ENCODE peak calls at places on chromosomes 7 and 10, in four cellular contexts. K, E, H and G are unnamed samples.

GRCh38 chr7:19677201-19677600 is 31.6 kb downstream of the POLR1F start:
- DNase-seq in K (no peak), E (no peak), H (no peak), G (no peak)

GRCh38 chr7:82036146-82036886 is 266.5 kb upstream of the HGF start:
- DNase-seq in K (no peak), E (no peak), H (no peak), G (no peak)

GRCh38 chr7:124276005-124276606 is 243.2 kb upstream of the TMEM229A start:
- DNase-seq in K (no peak), E (no peak), H (no peak), G (no peak)

GRCh38 chr10:84140036-84140379 is 699 bp downstream of the GHITM start:
- DNase-seq in K (peak; percentile 68), E (no peak), H (no peak), G (no peak)

GRCh38 chr10:3418041-3418760 is 245.6 kb upstream of the PITRM1 start:
- DNase-seq in K (no peak), E (no peak), H (no peak), G (no peak)

GRCh38 chr10:14396441-14397048 is 65.8 kb upstream of the FRMD4A start:
- DNase-seq in K (no peak), E (no peak), H (no peak), G (no peak)

GRCh38 chr7:44738031-44738730 is 10.5 kb upstream of the ZMIZ2 start:
- DNase-seq in K (no peak), E (no peak), H (no peak), G (no peak)

GRCh38 chr7:122303522-122303970 is 1.0 kb downstream of the FEZF1 start:
- DNase-seq in K (no peak), E (no peak), H (no peak), G (no peak)

GRCh38 chr10:26367771-26368170 is 70.4 kb upstream of the APBB1IP start:
- DNase-seq in K (no peak), E (no peak), H (no peak), G (no peak)

GRCh38 chr7:8060241-8060640 is 91.6 kb downstream of the GLCCI1 start:
- DNase-seq in K (no peak), E (no peak), H (no peak), G (no peak)

GRCh38 chr7:92044940-92045339 is 89.3 kb downstream of the CYP51A1 start:
- DNase-seq in K (no peak), E (no peak), H (no peak), G (no peak)

GRCh38 chr10:60032723-60033122 is 126.4 kb upstream of the CCDC6 start:
- DNase-seq in K (peak; percentile 81), E (no peak), H (no peak), G (no peak)

GRCh38 chr10:44571701-44572100 is 186.8 kb upstream of the CXCL12 start:
- DNase-seq in K (no peak), E (no peak), H (no peak), G (no peak)

GRCh38 chr7:110317699-110318265 is 773.1 kb upstream of the LRRN3 start:
- DNase-seq in K (no peak), E (no peak), H (no peak), G (no peak)

DNA sequence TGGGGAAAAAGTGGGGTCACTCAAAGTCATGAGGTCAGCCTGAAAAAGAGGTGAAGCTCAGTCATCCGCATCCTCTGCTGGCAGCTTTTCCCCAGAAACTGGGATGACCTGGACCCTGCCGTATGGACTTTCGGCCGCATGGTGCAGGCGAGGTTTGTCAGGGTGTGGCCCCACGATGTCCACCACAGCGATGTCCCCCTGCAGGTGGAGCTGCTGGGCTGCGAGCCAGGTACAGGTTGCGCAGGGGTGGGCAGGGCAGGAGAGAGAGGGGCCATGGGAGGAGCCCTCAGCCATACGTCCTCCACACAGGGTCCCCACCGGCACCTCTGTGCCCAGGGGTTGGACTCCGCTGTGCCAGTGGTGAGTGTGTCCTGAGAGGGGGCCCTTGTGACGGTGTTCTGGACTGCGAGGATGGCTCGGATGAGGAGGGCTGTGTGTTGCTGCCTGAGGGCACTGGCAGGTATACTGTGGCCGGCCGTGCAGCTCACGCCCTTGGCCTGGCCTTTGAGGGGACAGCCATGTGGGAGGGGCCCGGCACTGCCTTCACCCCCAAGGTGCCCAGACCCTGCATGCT is 23.0 kb upstream of the ZNF467 start:
- DNase-seq in K (no peak), E (no peak), H (no peak), G (no peak)
- TF ChIP-seq CTCF in K (no peak), E (no peak), H (no peak), G (no peak)

GRCh38 chr7:4683043-4683883 is 1.2 kb downstream of the FOXK1 start:
- DNase-seq in K (peak; percentile 44), E (no peak), H (peak; percentile 9), G (no peak)

GRCh38 chr7:4681922-4682620 is at the start of gene FOXK1:
- DNase-seq in K (peak; percentile 60), E (peak; percentile 57), H (peak; percentile 75), G (peak; percentile 87)

GRCh38 chr7:4682621-4683042 is 537 bp downstream of the FOXK1 start:
- DNase-seq in K (peak; percentile 56), E (peak; percentile 50), H (peak; percentile 14), G (no peak)

GRCh38 chr7:4684826-4685225 is 2.7 kb downstream of the FOXK1 start:
- DNase-seq in K (no peak), E (no peak), H (no peak), G (no peak)

DNA sequence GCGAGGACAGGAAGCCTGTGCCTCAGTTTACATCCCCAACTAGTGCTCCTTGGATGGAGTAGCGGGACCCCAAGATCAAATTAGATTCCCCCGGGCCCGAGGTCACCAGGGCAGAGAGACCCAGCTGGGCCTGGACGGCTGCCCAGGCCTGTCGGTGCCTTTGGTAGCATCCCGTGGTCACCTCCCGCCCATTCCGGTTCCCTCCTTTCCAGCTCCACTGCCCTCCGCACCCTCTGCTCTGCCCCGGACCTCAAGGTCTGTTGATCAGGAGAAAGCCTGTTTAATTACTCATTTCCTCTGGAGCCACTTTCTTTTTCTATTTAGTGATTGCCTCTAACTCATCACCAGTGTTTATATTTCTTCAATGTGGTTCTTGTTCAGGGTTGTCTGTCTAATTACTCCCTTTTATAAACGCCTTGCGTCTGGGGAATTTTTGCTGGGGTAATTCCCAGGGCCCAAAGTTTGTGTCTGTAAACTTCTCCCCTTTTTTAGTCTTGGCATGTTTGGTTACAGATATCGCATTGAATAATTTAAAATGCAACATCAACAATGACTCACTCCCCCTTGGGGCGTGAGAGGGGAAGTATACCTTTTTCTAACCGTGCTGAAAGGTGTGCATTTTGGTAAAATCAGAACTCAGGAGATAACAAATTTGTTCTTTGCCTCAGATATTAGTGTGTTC is 1.9 kb downstream of the FOXK1 start:
- DNase-seq in K (peak; percentile 61), E (no peak), H (peak; percentile 12), G (no peak)
- TF ChIP-seq CTCF in K (peak; percentile 9), E (no peak), H (peak; percentile 68), G (peak; percentile 39)

GRCh38 chr7:151057737-151057988 is at the start of gene CDK5:
- DNase-seq in K (no peak), E (no peak), H (no peak), G (no peak)

GRCh38 chr7:151057989-151058765 is 480 bp upstream of the CDK5 start:
- DNase-seq in K (peak; percentile 100), E (peak; percentile 100), H (peak; percentile 94), G (peak; percentile 97)

GRCh38 chr7:151058766-151059361 is 525 bp upstream of the SLC4A2 start:
- DNase-seq in K (no peak), E (no peak), H (no peak), G (no peak)

GRCh38 chr7:151057038-151057736 is 510 bp downstream of the CDK5 start:
- DNase-seq in K (no peak), E (peak; percentile 44), H (no peak), G (no peak)

GRCh38 chr7:151056286-151057037 is 1.2 kb downstream of the CDK5 start:
- DNase-seq in K (no peak), E (peak; percentile 51), H (no peak), G (no peak)
- TF ChIP-seq CTCF in K (no peak), E (no peak), H (no peak), G (peak; percentile 17)

GRCh38 chr7:100486111-100486636 is 2.4 kb downstream of the NYAP1 start:
- DNase-seq in K (no peak), E (no peak), H (no peak), G (no peak)
- TF ChIP-seq CTCF in K (no peak), E (no peak), H (no peak), G (no peak)